ENCODE peak calls at places on chromosomes 13 and 19, in nine cellular contexts. O is left colon, Y is HFF-Myc, V is tibial nerve, U is gastrocnemius medialis, A is dorsolateral prefrontal cortex, R is SHP77, H is mesothelial cell of epicardium, X is thyroid gland. Q is an unnamed sample.

GRCh38 chr19:17021793-17022590 is 4.6 kb downstream of the CPAMD8 start:
- DNase-seq in Y (no peak), A (no peak), R (no peak), X (no peak), O (no peak), U (no peak), V (no peak), H (no peak), Q (no peak)

GRCh38 chr19:7230826-7231225 is 63.4 kb downstream of the INSR start:
- DNase-seq in A (no peak), V (no peak), X (no peak), R (no peak), H (no peak), Y (no peak), O (peak), U (peak), Q (peak)

GRCh38 chr13:21684576-21684975 is 13.7 kb downstream of the FGF9 start:
- DNase-seq in X (no peak), O (no peak), U (no peak), A (no peak), H (no peak), Y (no peak), R (no peak), V (no peak), Q (no peak)

GRCh38 chr13:40780822-40781401 is 8.5 kb upstream of the SLC25A15 start:
- DNase-seq in O (no peak), U (no peak), X (no peak), A (no peak), R (peak), H (no peak), V (no peak), Y (no peak), Q (no peak)

GRCh38 chr13:114283581-114283980 is 2.2 kb downstream of the UPF3A start:
- DNase-seq in Y (no peak), R (no peak), U (no peak), H (no peak), V (no peak), X (no peak), A (no peak), O (no peak), Q (no peak)

GRCh38 chr13:79405831-79406596 is at the start of gene RBM26:
- DNase-seq in X (peak), A (peak), Y (peak), H (peak), U (peak), V (peak), R (peak), O (peak), Q (peak)

GRCh38 chr13:95156208-95156607 is 145.0 kb downstream of the ABCC4 start:
- DNase-seq in H (no peak), X (no peak), U (no peak), V (no peak), A (no peak), Y (no peak), O (no peak), R (peak), Q (no peak)

GRCh38 chr13:29707876-29708543 is 112.5 kb upstream of the SLC7A1 start:
- DNase-seq in R (peak), A (no peak), X (no peak), O (peak), U (no peak), Y (peak), V (no peak), H (no peak), Q (no peak)

GRCh38 chr19:19745496-19746285 is 12.8 kb upstream of the ZNF14 start:
- DNase-seq in Y (no peak), X (no peak), R (no peak), V (no peak), U (no peak), A (no peak), H (no peak), O (no peak), Q (no peak)

GRCh38 chr13:97749174-97749573 is 204.3 kb upstream of the IPO5 start:
- DNase-seq in R (no peak), V (no peak), U (no peak), Y (peak), O (no peak), A (no peak), H (no peak), X (no peak), Q (no peak)

GRCh38 chr19:40271706-40272105 is 13.4 kb downstream of the AKT2 start:
- DNase-seq in R (no peak), U (no peak), Y (no peak), O (no peak), H (no peak), A (no peak), X (no peak), V (no peak), Q (no peak)

GRCh38 chr13:100544866-100545683 is 43.5 kb downstream of the GGACT start:
- DNase-seq in X (peak), R (no peak), H (no peak), U (peak), O (no peak), Y (no peak), V (no peak), A (no peak), Q (no peak)

GRCh38 chr19:40702337-40703012 is 12.0 kb upstream of the NUMBL start:
- DNase-seq in X (no peak), H (peak), Y (no peak), V (no peak), O (no peak), A (no peak), U (no peak), R (peak), Q (peak)

GRCh38 chr13:32246468-32246867 is 68.7 kb downstream of the ZAR1L start:
- DNase-seq in A (no peak), R (peak), U (peak), V (peak), X (peak), O (peak), H (peak), Y (peak), Q (no peak)

GRCh38 chr13:89695343-89696257 is 1651.9 kb upstream of the MIR17HG start:
- DNase-seq in H (peak), Y (no peak), O (no peak), V (peak), A (no peak), U (no peak), R (peak), X (peak), Q (no peak)

GRCh38 chr19:41263042-41263849 is 926 bp upstream of the HNRNPUL1 start:
- DNase-seq in U (peak), V (peak), A (peak), R (peak), Y (peak), H (peak), O (peak), X (peak), Q (no peak)